ENCODE peak calls at places on chromosomes 1 and 21, in nine cellular contexts. V is Daoy, Q is fibroblast of the conjunctiva, X is RCC 7860, W is caudate nucleus, B is ELF-1, K is T-helper 9 cell, E is fibroblast of the aortic adventitia, U is lower lobe of right lung. N is an unnamed sample.

GRCh38 chr1:94061513-94062443 is 59.2 kb downstream of the ABCA4 start:
- DNase-seq in B (peak; percentile 90), X (peak; percentile 66), W (no peak), Q (peak; percentile 75), U (peak; percentile 67), E (peak; percentile 89), K (no peak), V (peak; percentile 87), N (peak; percentile 72)

GRCh38 chr1:200512191-200512590 is 102.4 kb upstream of the ZNF281 start:
- DNase-seq in V (peak; percentile 53), E (peak; percentile 89), X (peak; percentile 43), W (no peak), K (no peak), B (no peak), Q (peak; percentile 40), U (no peak), N (no peak)

GRCh38 chr1:4696161-4696745 is 41.8 kb downstream of the AJAP1 start:
- DNase-seq in V (no peak), K (no peak), W (no peak), X (no peak), B (no peak), E (no peak), Q (no peak), U (no peak), N (no peak)

GRCh38 chr1:224623743-224624333 is 7.7 kb downstream of the CNIH3 start:
- DNase-seq in Q (peak; percentile 32), E (peak; percentile 84), U (no peak), W (no peak), K (peak; percentile 68), V (peak; percentile 96), X (peak; percentile 98), B (no peak), N (no peak)

GRCh38 chr1:55724551-55725325 is 509.6 kb upstream of the USP24 start:
- DNase-seq in Q (peak; percentile 94), U (no peak), X (peak; percentile 27), W (no peak), K (no peak), B (no peak), E (peak; percentile 96), V (peak; percentile 35), N (no peak)

GRCh38 chr1:58874757-58875755 is 91.2 kb upstream of the JUN start:
- DNase-seq in B (peak; percentile 58), Q (peak; percentile 51), V (peak; percentile 55), E (peak; percentile 82), W (peak; percentile 24), X (no peak), K (no peak), U (no peak), N (no peak)

GRCh38 chr21:16389622-16390021 is 659.8 kb downstream of the USP25 start:
- DNase-seq in V (no peak), U (no peak), B (no peak), W (no peak), Q (no peak), K (no peak), E (no peak), X (no peak), N (no peak)

GRCh38 chr1:168683871-168684270 is 45.1 kb downstream of the DPT start:
- DNase-seq in W (no peak), X (no peak), V (no peak), Q (no peak), E (no peak), K (no peak), B (peak; percentile 8), U (no peak), N (no peak)

GRCh38 chr1:150544204-150544603 is 5.0 kb upstream of the ADAMTSL4 start:
- DNase-seq in W (no peak), V (no peak), U (no peak), X (no peak), Q (no peak), K (no peak), E (peak; percentile 44), B (no peak), N (no peak)

GRCh38 chr1:10759413-10760200 is 36.8 kb downstream of the CASZ1 start:
- DNase-seq in E (no peak), X (no peak), U (no peak), K (no peak), V (no peak), B (no peak), W (no peak), Q (no peak), N (no peak)

GRCh38 chr1:59179673-59180072 is 117.2 kb upstream of the FGGY start:
- DNase-seq in B (no peak), U (no peak), W (no peak), X (no peak), K (no peak), Q (no peak), V (no peak), E (no peak), N (no peak)

GRCh38 chr1:108617008-108617723 is 43.7 kb downstream of the HENMT1 start:
- DNase-seq in E (no peak), V (no peak), K (no peak), W (no peak), X (no peak), U (no peak), Q (no peak), B (no peak), N (no peak)